ENCODE peak calls at places on chromosomes 2 and 18, in five cellular contexts. J is GM23338, D is mesendoderm, K is IMR-90, Q is SK-N-SH. E is an unnamed sample.

GRCh38 chr2:49686897-49687442 is 532.7 kb upstream of the FSHR start:
- DNase-seq in D (no peak), K (no peak), J (no peak), Q (no peak), E (no peak)

GRCh38 chr2:18129348-18129747 is 250.9 kb downstream of the KCNS3 start:
- DNase-seq in Q (no peak), D (no peak), K (no peak), J (no peak), E (no peak)

GRCh38 chr2:144339048-144339447 is 180.9 kb downstream of the ZEB2 start:
- DNase-seq in Q (peak; percentile 28), J (no peak), D (no peak), K (no peak), E (no peak)

GRCh38 chr2:49271060-49271665 is 116.8 kb upstream of the FSHR start:
- DNase-seq in J (no peak), K (no peak), Q (peak; percentile 2), D (no peak), E (no peak)

GRCh38 chr2:233990261-233990798 is 60.2 kb upstream of the SPP2 start:
- DNase-seq in J (no peak), D (no peak), K (no peak), Q (no peak), E (no peak)

GRCh38 chr18:382423-382984 is 114.7 kb upstream of the THOC1 start:
- DNase-seq in J (no peak), D (no peak), Q (no peak), K (no peak), E (no peak)

GRCh38 chr2:182504903-182505302 is 78.1 kb upstream of the PDE1A start:
- DNase-seq in J (no peak), Q (no peak), K (peak; percentile 91), D (peak; percentile 60), E (peak; percentile 45)

GRCh38 chr18:55323051-55323994 is 264.7 kb downstream of the TCF4 start:
- DNase-seq in K (peak; percentile 31), Q (no peak), D (peak; percentile 36), J (peak; percentile 32), E (no peak)

GRCh38 chr2:161223139-161223732 is 63.0 kb downstream of the TANK start:
- DNase-seq in D (peak; percentile 29), J (peak; percentile 61), Q (no peak), K (peak; percentile 64), E (no peak)

GRCh38 chr18:76697441-76697901 is 124.9 kb upstream of the ZNF236 start:
- DNase-seq in J (peak; percentile 36), K (peak; percentile 12), Q (no peak), D (peak; percentile 33), E (no peak)

GRCh38 chr2:43218550-43219382 is 7.6 kb downstream of the ZFP36L2 start:
- DNase-seq in D (peak; percentile 75), Q (no peak), J (peak; percentile 74), K (peak; percentile 10), E (peak; percentile 71)

GRCh38 chr2:2875296-2875695 is 502.3 kb downstream of the EIPR1 start:
- DNase-seq in K (no peak), J (no peak), D (no peak), Q (no peak), E (no peak)

GRCh38 chr2:2875831-2876230 is 501.8 kb downstream of the EIPR1 start:
- DNase-seq in D (no peak), K (no peak), Q (no peak), J (no peak), E (no peak)

GRCh38 chr2:2877427-2877826 is 500.2 kb downstream of the EIPR1 start:
- DNase-seq in Q (no peak), D (no peak), K (no peak), J (no peak), E (no peak)

GRCh38 chr2:2874805-2875204 is 502.8 kb downstream of the EIPR1 start:
- DNase-seq in Q (no peak), J (no peak), D (no peak), K (no peak), E (no peak)

GRCh38 chr2:2876350-2877042 is 501.1 kb downstream of the EIPR1 start:
- DNase-seq in Q (no peak), K (no peak), D (peak; percentile 39), J (peak; percentile 12), E (no peak)
- H3K27ac ChIP-seq in Q (no peak overlapping the region), K (no peak overlapping the region), D (no peak overlapping the region), J (no peak overlapping the region), E (no peak overlapping the region)

DNA sequence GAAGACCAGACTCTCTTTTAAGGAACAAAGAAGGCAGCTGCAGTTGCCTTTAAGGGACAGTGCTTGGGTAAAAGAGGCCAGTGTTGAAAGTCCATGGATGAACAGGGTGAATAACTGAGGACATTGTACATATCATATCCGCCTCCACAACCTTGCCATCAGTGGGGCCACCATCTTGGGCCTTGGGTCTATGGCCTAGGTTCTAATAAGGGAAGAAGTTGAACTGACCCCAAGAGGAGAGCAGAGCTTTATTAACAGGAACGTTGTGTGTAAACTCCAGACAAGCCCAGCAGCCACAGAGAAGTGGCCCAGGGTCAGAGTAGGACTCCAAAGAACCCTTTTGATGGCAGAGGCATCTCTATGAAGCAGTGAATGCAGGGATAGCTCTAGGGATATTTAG is 332.8 kb downstream of the CYP26B1 start:
- DNase-seq in J (no peak), K (no peak), Q (no peak), D (no peak), E (no peak)
- H3K4me1 ChIP-seq in J (no peaks in the 10 kb centered on the region), K (no peaks in the 10 kb centered on the region), Q (no peaks in the 10 kb centered on the region), D (no peaks in the 10 kb centered on the region), E (no peaks in the 10 kb centered on the region)

DNA sequence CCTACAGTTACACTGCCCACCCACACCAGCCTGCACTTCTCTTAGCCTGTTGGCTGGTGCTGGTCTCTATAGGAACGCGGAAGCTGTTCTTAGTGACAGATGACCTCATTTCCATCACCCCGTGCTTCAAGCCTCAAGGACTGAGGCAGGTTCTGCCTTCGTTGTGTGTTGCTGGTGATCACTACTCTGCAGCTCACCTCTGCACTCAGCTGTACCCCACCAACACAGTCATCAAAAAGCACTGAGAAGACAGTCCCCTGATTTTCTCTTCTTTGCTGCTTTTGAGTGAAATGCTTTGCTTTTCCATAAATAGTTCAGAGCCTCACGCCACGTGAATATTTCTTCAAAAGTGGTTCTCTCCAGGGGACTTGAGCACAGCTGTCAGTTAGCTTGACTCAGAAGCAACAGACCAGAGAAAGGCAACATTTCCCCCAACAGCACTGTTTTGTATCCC is 225.7 kb upstream of the CCDC150 start:
- DNase-seq in D (peak; percentile 47), K (no peak), J (no peak), Q (no peak), E (no peak)
- H3K4me2 ChIP-seq in D (no peak overlapping the region), K (no peak overlapping the region), J (no peak overlapping the region), Q (no peak overlapping the region), E (peak overlapping the region; percentile 36)

DNA sequence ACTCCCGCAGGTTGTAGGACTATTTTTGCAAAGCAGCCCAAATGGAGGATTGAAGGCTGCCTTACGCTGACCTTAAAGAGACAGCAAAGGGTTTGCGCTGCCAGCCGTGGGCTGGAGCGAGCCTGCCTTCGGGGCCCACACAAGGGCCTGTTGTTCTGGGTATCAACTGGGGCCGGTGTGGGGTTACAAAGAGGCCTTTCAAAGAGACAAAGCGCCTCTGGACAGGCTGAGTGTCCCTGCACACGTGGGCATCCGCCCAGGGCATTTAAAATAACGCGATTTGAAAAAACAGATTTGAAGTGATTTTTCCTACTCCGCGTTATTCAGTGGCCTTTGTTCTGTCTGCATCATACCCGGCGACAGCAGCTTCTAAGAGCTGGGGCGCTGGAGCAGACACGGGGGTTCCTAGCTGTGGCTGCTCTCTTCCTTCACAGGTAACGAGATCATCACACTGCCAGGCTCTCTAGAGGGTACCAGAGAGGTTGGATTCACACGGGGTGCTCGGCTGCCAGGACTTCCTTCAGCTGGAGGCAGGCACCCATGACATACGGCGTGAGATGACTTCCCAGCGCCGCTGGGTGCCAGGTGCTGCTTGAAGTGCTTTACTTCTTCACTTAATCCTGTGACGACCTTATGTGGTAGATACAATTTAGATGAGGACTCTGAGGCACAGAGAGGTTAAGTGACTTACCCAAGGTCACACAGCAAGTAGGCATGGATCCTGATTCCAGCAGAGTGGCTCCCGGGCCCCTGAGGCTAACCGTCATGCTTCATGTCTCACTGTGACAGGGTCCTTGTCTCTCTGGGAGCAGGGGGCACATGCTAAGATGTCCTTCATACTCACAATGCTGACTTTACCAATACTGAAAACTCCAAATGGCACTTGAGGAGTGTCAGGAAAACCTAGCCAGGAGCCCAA is 32.3 kb downstream of the MAL start:
- DNase-seq in D (no peak), Q (no peak), J (no peak), K (no peak), E (no peak)
- H3K27ac ChIP-seq in D (no peak overlapping the region), Q (no peak overlapping the region), J (no peak overlapping the region), K (no peak overlapping the region), E (no peak overlapping the region)

GRCh38 chr2:8576525-8577157 is 105.2 kb upstream of the ID2 start:
- DNase-seq in K (no peak), D (no peak), J (no peak), Q (no peak), E (no peak)

GRCh38 chr2:8574196-8575010 is 107.5 kb upstream of the ID2 start:
- DNase-seq in D (no peak), K (peak; percentile 49), J (no peak), Q (no peak), E (peak; percentile 89)

GRCh38 chr2:8575810-8576423 is 105.9 kb upstream of the ID2 start:
- DNase-seq in J (no peak), K (no peak), D (no peak), Q (no peak), E (no peak)

GRCh38 chr2:8573942-8574195 is 108.0 kb upstream of the ID2 start:
- DNase-seq in Q (no peak), K (no peak), D (no peak), J (no peak), E (no peak)

DNA sequence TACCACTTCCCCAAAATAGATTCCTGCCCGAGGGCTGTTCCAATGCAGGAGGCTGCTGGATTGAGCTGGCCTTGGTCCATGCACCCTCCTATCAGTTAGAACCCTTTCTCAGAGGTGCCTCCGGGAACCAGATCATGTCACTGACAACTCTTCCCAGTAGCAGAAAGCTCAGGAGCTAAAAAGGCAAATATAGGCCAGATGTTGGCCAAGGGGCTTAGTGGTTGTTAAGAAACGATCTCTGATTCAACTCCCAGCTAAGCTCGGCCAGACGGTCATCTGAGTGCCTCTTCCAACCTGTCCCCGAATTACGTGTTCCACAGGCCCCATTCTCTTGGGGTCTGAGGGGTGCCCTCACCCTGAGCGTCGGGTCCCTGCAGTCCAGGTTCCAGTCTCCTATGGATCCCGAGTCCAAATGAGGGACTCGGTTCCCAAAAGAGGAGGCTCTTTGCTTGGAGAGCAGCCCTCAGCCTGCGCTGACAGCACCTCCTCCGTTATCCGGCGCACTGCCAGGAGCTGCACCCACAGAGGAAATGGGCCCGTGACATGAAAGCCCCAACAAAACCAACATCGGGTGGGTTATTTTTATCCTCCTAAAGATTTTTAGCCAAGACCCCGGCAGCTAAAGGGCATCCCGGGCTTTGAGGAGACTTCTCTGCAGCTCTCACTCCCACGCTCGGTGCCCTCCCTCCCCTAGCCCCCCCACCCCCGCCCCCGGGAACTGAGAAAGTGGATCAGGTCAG is 106.7 kb upstream of the ID2 start:
- DNase-seq in J (no peak), Q (peak; percentile 89), D (no peak), K (peak; percentile 22), E (peak; percentile 81)
- H3K4me1 ChIP-seq in J (peaks cover 6% of the 10 kb centered on the region), Q (no peaks in the 10 kb centered on the region), D (no peaks in the 10 kb centered on the region), K (peaks cover 7% of the 10 kb centered on the region), E (peaks cover 6% of the 10 kb centered on the region)

DNA sequence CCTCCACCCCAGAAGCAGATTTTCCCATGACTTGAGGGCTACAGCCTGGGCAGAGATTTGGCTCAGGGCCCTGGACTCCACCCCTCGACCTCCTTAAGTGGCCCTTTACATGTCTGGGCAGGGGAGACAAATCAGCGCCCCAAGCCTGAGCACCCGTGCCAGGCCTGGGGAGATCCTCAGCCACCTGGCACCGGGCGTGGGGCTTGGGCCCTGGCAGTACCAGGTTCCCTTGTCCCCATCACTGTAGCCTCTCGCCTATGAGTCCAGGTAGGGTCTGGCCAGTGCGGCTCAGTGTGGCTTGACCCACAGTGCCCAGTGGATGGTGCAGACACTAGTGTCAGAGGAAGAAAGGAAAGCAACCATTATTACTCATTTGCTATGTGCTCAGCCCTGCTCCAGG is 22.0 kb upstream of the DNMT3A start:
- DNase-seq in J (no peak), K (no peak), Q (no peak), D (no peak), E (no peak)
- H3K4me2 ChIP-seq in J (no peak overlapping the region), K (no peak overlapping the region), Q (no peak overlapping the region), D (no peak overlapping the region), E (no peak overlapping the region)